ENCODE peak calls at places on chromosomes 2 and 18, in ten cellular contexts. One of them, this sample, is unnamed. For H3K36me3 and H3K4me1, the result is how much of the 10 kb centered on the place peaks cover.

GRCh38 chr2:113963965-113964364 is 74.1 kb downstream of the ACTR3 start:
- DNase-seq in fibroblast of lung: no peak
- DNase-seq in heart left ventricle: no peak
- DNase-seq in IMR-90: no peak
- DNase-seq in CD8-positive, alpha-beta T cell: no peak
- DNase-seq in GM12878: no peak
- DNase-seq in Peyer's patch: no peak
- DNase-seq in K562: no peak
- DNase-seq in GM23248: no peak
- DNase-seq in left ventricle myocardium inferior: no peak
- DNase-seq in this sample: no peak

GRCh38 chr2:234502919-234503285 is 6.0 kb upstream of the ARL4C start:
- DNase-seq in GM23248: peak
- DNase-seq in fibroblast of lung: no peak
- DNase-seq in CD8-positive, alpha-beta T cell: no peak
- DNase-seq in left ventricle myocardium inferior: no peak
- DNase-seq in GM12878: no peak
- DNase-seq in K562: no peak
- DNase-seq in IMR-90: no peak
- DNase-seq in heart left ventricle: no peak
- DNase-seq in Peyer's patch: no peak
- DNase-seq in this sample: no peak

GRCh38 chr2:8611712-8612111 is 70.1 kb upstream of the ID2 start:
- DNase-seq in IMR-90: no peak
- DNase-seq in K562: no peak
- DNase-seq in left ventricle myocardium inferior: no peak
- DNase-seq in GM12878: no peak
- DNase-seq in fibroblast of lung: no peak
- DNase-seq in CD8-positive, alpha-beta T cell: no peak
- DNase-seq in heart left ventricle: no peak
- DNase-seq in Peyer's patch: no peak
- DNase-seq in GM23248: no peak
- DNase-seq in this sample: no peak

GRCh38 chr2:178844269-178844668 is 37.0 kb upstream of the TTN start:
- DNase-seq in left ventricle myocardium inferior: no peak
- DNase-seq in heart left ventricle: no peak
- DNase-seq in CD8-positive, alpha-beta T cell: no peak
- DNase-seq in fibroblast of lung: peak
- DNase-seq in Peyer's patch: no peak
- DNase-seq in GM23248: no peak
- DNase-seq in GM12878: no peak
- DNase-seq in K562: no peak
- DNase-seq in IMR-90: no peak
- DNase-seq in this sample: no peak

GRCh38 chr2:224968051-224968450 is 74.2 kb downstream of the DOCK10 start:
- DNase-seq in Peyer's patch: no peak
- DNase-seq in CD8-positive, alpha-beta T cell: no peak
- DNase-seq in IMR-90: no peak
- DNase-seq in GM12878: no peak
- DNase-seq in fibroblast of lung: no peak
- DNase-seq in K562: no peak
- DNase-seq in heart left ventricle: no peak
- DNase-seq in left ventricle myocardium inferior: no peak
- DNase-seq in GM23248: no peak
- DNase-seq in this sample: no peak

GRCh38 chr2:40448476-40449079 is 3.3 kb downstream of the SLC8A1 start:
- DNase-seq in K562: peak
- DNase-seq in GM12878: no peak
- DNase-seq in IMR-90: peak
- DNase-seq in heart left ventricle: no peak
- DNase-seq in CD8-positive, alpha-beta T cell: no peak
- DNase-seq in fibroblast of lung: peak
- DNase-seq in left ventricle myocardium inferior: no peak
- DNase-seq in Peyer's patch: no peak
- DNase-seq in GM23248: peak
- DNase-seq in this sample: no peak

GRCh38 chr18:57898506-57899124 is 95.5 kb upstream of the ATP8B1 start:
- DNase-seq in heart left ventricle: no peak
- DNase-seq in fibroblast of lung: peak
- DNase-seq in left ventricle myocardium inferior: no peak
- DNase-seq in K562: no peak
- DNase-seq in GM23248: peak
- DNase-seq in Peyer's patch: no peak
- DNase-seq in CD8-positive, alpha-beta T cell: no peak
- DNase-seq in GM12878: no peak
- DNase-seq in IMR-90: peak
- DNase-seq in this sample: no peak

GRCh38 chr2:191233533-191233932 is 11.7 kb upstream of the MYO1B start:
- DNase-seq in CD8-positive, alpha-beta T cell: no peak
- DNase-seq in heart left ventricle: no peak
- DNase-seq in GM12878: no peak
- DNase-seq in Peyer's patch: no peak
- DNase-seq in fibroblast of lung: no peak
- DNase-seq in GM23248: no peak
- DNase-seq in left ventricle myocardium inferior: no peak
- DNase-seq in K562: no peak
- DNase-seq in IMR-90: no peak
- DNase-seq in this sample: no peak

GRCh38 chr2:227238242-227239237 is 74.1 kb downstream of the COL4A3 start:
- DNase-seq in IMR-90: peak
- DNase-seq in Peyer's patch: peak
- DNase-seq in fibroblast of lung: peak
- DNase-seq in K562: peak
- DNase-seq in GM23248: peak
- DNase-seq in CD8-positive, alpha-beta T cell: peak
- DNase-seq in heart left ventricle: peak
- DNase-seq in left ventricle myocardium inferior: peak
- DNase-seq in GM12878: peak
- DNase-seq in this sample: peak

GRCh38 chr2:174004900-174005605 is 39.9 kb upstream of the SP3 start:
- DNase-seq in K562: no peak
- DNase-seq in heart left ventricle: peak
- DNase-seq in CD8-positive, alpha-beta T cell: no peak
- DNase-seq in left ventricle myocardium inferior: peak
- DNase-seq in GM12878: no peak
- DNase-seq in Peyer's patch: no peak
- DNase-seq in GM23248: peak
- DNase-seq in fibroblast of lung: peak
- DNase-seq in IMR-90: peak
- DNase-seq in this sample: no peak

GRCh38 chr2:60998628-60999545 is 18.6 kb upstream of the PEX13 start:
- DNase-seq in IMR-90: peak
- DNase-seq in GM23248: peak
- DNase-seq in GM12878: no peak
- DNase-seq in heart left ventricle: no peak
- DNase-seq in K562: peak
- DNase-seq in CD8-positive, alpha-beta T cell: no peak
- DNase-seq in Peyer's patch: no peak
- DNase-seq in left ventricle myocardium inferior: no peak
- DNase-seq in fibroblast of lung: peak
- DNase-seq in this sample: peak

GRCh38 chr2:217798743-217799552 is 203.8 kb downstream of the TNS1 start:
- DNase-seq in GM12878: no peak
- DNase-seq in fibroblast of lung: no peak
- DNase-seq in heart left ventricle: no peak
- DNase-seq in CD8-positive, alpha-beta T cell: no peak
- DNase-seq in left ventricle myocardium inferior: peak
- DNase-seq in K562: no peak
- DNase-seq in IMR-90: no peak
- DNase-seq in Peyer's patch: no peak
- DNase-seq in GM23248: no peak
- DNase-seq in this sample: no peak

GRCh38 chr2:23489471-23490400 is 104.8 kb downstream of the KLHL29 start:
- DNase-seq in fibroblast of lung: peak
- DNase-seq in GM12878: no peak
- DNase-seq in heart left ventricle: no peak
- DNase-seq in left ventricle myocardium inferior: no peak
- DNase-seq in GM23248: no peak
- DNase-seq in IMR-90: no peak
- DNase-seq in Peyer's patch: no peak
- DNase-seq in CD8-positive, alpha-beta T cell: no peak
- DNase-seq in K562: peak
- DNase-seq in this sample: no peak

GRCh38 chr2:37414470-37414949 is 70.1 kb downstream of the QPCT start:
- DNase-seq in GM23248: peak
- DNase-seq in Peyer's patch: no peak
- DNase-seq in fibroblast of lung: peak
- DNase-seq in IMR-90: peak
- DNase-seq in GM12878: peak
- DNase-seq in K562: peak
- DNase-seq in CD8-positive, alpha-beta T cell: no peak
- DNase-seq in heart left ventricle: no peak
- DNase-seq in left ventricle myocardium inferior: no peak
- DNase-seq in this sample: no peak

GRCh38 chr2:215376103-215376780 is 59.6 kb downstream of the FN1 start:
- DNase-seq in IMR-90: no peak
- DNase-seq in K562: no peak
- DNase-seq in GM12878: no peak
- DNase-seq in left ventricle myocardium inferior: no peak
- DNase-seq in heart left ventricle: no peak
- DNase-seq in Peyer's patch: no peak
- DNase-seq in CD8-positive, alpha-beta T cell: no peak
- DNase-seq in GM23248: no peak
- DNase-seq in fibroblast of lung: no peak
- DNase-seq in this sample: no peak
- H3K36me3 ChIP-seq in IMR-90: half or more
- H3K36me3 ChIP-seq in K562: under half
- H3K36me3 ChIP-seq in GM12878: under half
- H3K36me3 ChIP-seq in left ventricle myocardium inferior: half or more
- H3K36me3 ChIP-seq in heart left ventricle: under half
- H3K36me3 ChIP-seq in Peyer's patch: under half
- H3K36me3 ChIP-seq in CD8-positive, alpha-beta T cell: under half
- H3K36me3 ChIP-seq in GM23248: half or more
- H3K36me3 ChIP-seq in fibroblast of lung: under half
- H3K36me3 ChIP-seq in this sample: under half

GRCh38 chr2:43397821-43398220 is 171.4 kb upstream of the ZFP36L2 start:
- DNase-seq in Peyer's patch: no peak
- DNase-seq in IMR-90: no peak
- DNase-seq in fibroblast of lung: no peak
- DNase-seq in K562: no peak
- DNase-seq in CD8-positive, alpha-beta T cell: no peak
- DNase-seq in heart left ventricle: no peak
- DNase-seq in left ventricle myocardium inferior: no peak
- DNase-seq in GM12878: no peak
- DNase-seq in GM23248: no peak
- DNase-seq in this sample: no peak
- H3K4me1 ChIP-seq in Peyer's patch: under half
- H3K4me1 ChIP-seq in IMR-90: under half
- H3K4me1 ChIP-seq in fibroblast of lung: under half
- H3K4me1 ChIP-seq in K562: under half
- H3K4me1 ChIP-seq in CD8-positive, alpha-beta T cell: under half
- H3K4me1 ChIP-seq in heart left ventricle: under half
- H3K4me1 ChIP-seq in left ventricle myocardium inferior: under half
- H3K4me1 ChIP-seq in GM12878: under half
- H3K4me1 ChIP-seq in GM23248: under half
- H3K4me1 ChIP-seq in this sample: under half

DNA sequence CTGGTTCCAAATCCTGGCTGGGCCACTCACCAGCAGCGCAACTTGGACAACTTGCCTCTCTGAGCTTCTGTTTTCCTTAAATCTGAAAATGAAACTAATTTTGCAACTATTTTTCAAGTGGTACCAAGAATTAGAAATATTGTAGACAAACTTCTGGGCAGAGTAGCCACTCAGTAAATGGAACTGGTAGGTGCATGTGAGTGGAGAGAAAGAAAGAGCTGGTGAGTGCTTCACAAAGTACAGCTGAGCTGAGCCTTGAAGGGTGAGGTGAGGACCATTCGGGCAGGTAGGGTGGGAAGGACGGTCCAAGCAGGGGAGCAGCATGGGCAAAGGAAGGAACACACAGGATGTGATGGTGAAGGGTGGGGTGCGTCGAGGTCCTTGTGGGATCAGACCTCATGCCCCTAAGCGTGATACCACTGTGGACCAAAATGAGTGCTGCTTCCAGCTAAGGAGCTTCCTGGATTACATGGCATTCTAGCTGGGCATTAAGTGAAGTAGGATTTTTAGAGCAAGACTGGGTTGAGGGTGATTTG is 14.4 kb upstream of the TET3 start:
- DNase-seq in left ventricle myocardium inferior: no peak
- DNase-seq in GM23248: no peak
- DNase-seq in K562: no peak
- DNase-seq in IMR-90: no peak
- DNase-seq in heart left ventricle: no peak
- DNase-seq in Peyer's patch: no peak
- DNase-seq in fibroblast of lung: no peak
- DNase-seq in GM12878: no peak
- DNase-seq in CD8-positive, alpha-beta T cell: no peak
- DNase-seq in this sample: no peak
- H3K36me3 ChIP-seq in left ventricle myocardium inferior: under half
- H3K36me3 ChIP-seq in GM23248: under half
- H3K36me3 ChIP-seq in K562: under half
- H3K36me3 ChIP-seq in IMR-90: under half
- H3K36me3 ChIP-seq in heart left ventricle: under half
- H3K36me3 ChIP-seq in Peyer's patch: under half
- H3K36me3 ChIP-seq in fibroblast of lung: under half
- H3K36me3 ChIP-seq in GM12878: under half
- H3K36me3 ChIP-seq in CD8-positive, alpha-beta T cell: under half
- H3K36me3 ChIP-seq in this sample: under half

DNA sequence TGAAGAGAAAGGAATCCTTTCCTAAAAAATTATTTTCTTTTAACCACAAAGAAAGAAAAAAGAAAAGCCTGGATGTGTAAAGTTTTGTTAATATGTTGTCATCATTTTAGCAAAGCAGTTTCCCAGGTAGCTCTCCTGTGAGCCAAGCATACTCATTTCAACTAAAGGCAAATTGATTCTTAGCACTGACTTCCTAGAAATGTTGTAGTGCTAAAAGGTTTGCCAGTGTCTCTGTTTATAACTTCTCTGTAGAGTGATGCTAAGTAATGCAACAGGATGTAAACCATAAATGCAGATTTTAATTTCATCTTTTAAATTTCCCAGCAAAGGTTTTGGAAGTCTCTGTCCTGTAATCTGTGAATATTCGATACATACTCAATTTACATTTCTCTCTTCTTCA is 10.2 kb downstream of the GATA6 start:
- DNase-seq in GM12878: no peak
- DNase-seq in K562: no peak
- DNase-seq in IMR-90: no peak
- DNase-seq in GM23248: no peak
- DNase-seq in CD8-positive, alpha-beta T cell: no peak
- DNase-seq in heart left ventricle: no peak
- DNase-seq in Peyer's patch: no peak
- DNase-seq in fibroblast of lung: no peak
- DNase-seq in left ventricle myocardium inferior: no peak
- DNase-seq in this sample: no peak
- H3K4me1 ChIP-seq in GM12878: under half
- H3K4me1 ChIP-seq in K562: under half
- H3K4me1 ChIP-seq in IMR-90: under half
- H3K4me1 ChIP-seq in GM23248: under half
- H3K4me1 ChIP-seq in CD8-positive, alpha-beta T cell: under half
- H3K4me1 ChIP-seq in heart left ventricle: under half
- H3K4me1 ChIP-seq in Peyer's patch: under half
- H3K4me1 ChIP-seq in fibroblast of lung: under half
- H3K4me1 ChIP-seq in left ventricle myocardium inferior: half or more
- H3K4me1 ChIP-seq in this sample: under half

GRCh38 chr2:216111122-216111521 is 2.0 kb downstream of the XRCC5 start:
- DNase-seq in Peyer's patch: no peak
- DNase-seq in left ventricle myocardium inferior: no peak
- DNase-seq in K562: no peak
- DNase-seq in IMR-90: no peak
- DNase-seq in GM12878: no peak
- DNase-seq in fibroblast of lung: no peak
- DNase-seq in CD8-positive, alpha-beta T cell: no peak
- DNase-seq in GM23248: no peak
- DNase-seq in heart left ventricle: no peak
- DNase-seq in this sample: no peak
- H3K36me3 ChIP-seq in Peyer's patch: under half
- H3K36me3 ChIP-seq in left ventricle myocardium inferior: under half
- H3K36me3 ChIP-seq in K562: half or more
- H3K36me3 ChIP-seq in IMR-90: under half
- H3K36me3 ChIP-seq in GM12878: under half
- H3K36me3 ChIP-seq in fibroblast of lung: under half
- H3K36me3 ChIP-seq in CD8-positive, alpha-beta T cell: under half
- H3K36me3 ChIP-seq in GM23248: under half
- H3K36me3 ChIP-seq in heart left ventricle: under half
- H3K36me3 ChIP-seq in this sample: under half

This sample was measured in naive thymus-derived CD4-positive, alpha-beta T cell.